ENCODE peak calls at places on chromosome 9, in seven cellular contexts. Z is PC-3, K is EL, A is A549, P is NCI-H1105 treated with DMSO at 0.1 percent for 48 hours, C is EH, O is immature natural killer cell. H is an unnamed sample.

GRCh38 chr9:34036625-34037024 is 12.1 kb downstream of the UBAP2 start:
- DNase-seq in K (no peak), C (no peak), Z (no peak), A (no peak), O (no peak), P (no peak), H (no peak)

GRCh38 chr9:137241490-137242328 is 622 bp downstream of the TUBB4B start:
- DNase-seq in O (peak), Z (peak), P (no peak), A (no peak), K (peak), C (peak), H (no peak)

GRCh38 chr9:116154334-116154975 is 864 bp downstream of the PAPPA start:
- DNase-seq in Z (no peak), P (peak), K (peak), A (no peak), C (peak), O (no peak), H (no peak)

GRCh38 chr9:132673355-132673754 is 3.1 kb downstream of the GTF3C4 start:
- DNase-seq in O (no peak), K (peak), A (peak), C (peak), P (no peak), Z (peak), H (no peak)

GRCh38 chr9:110257097-110257955 is 1.0 kb upstream of the TXN start:
- DNase-seq in P (no peak), K (peak), O (no peak), A (no peak), Z (no peak), C (peak), H (no peak)

GRCh38 chr9:109471994-109472393 is 26.1 kb downstream of the PTPN3 start:
- DNase-seq in A (no peak), Z (no peak), K (no peak), C (no peak), O (no peak), P (peak), H (no peak)

GRCh38 chr9:38380230-38380871 is 12.2 kb upstream of the ALDH1B1 start:
- DNase-seq in P (no peak), O (no peak), K (no peak), C (peak), Z (peak), A (no peak), H (no peak)

GRCh38 chr9:69822091-69822750 is 1.6 kb downstream of the CFAP95 start:
- DNase-seq in A (no peak), O (no peak), C (peak), K (peak), P (no peak), Z (no peak), H (no peak)

GRCh38 chr9:68898781-68899439 is 115.0 kb downstream of the PRKACG start:
- DNase-seq in O (no peak), Z (no peak), P (no peak), C (no peak), A (no peak), K (no peak), H (no peak)

GRCh38 chr9:130254753-130255637 is 10.6 kb upstream of the HMCN2 start:
- DNase-seq in O (no peak), Z (no peak), P (peak), C (no peak), K (no peak), A (no peak), H (peak)

GRCh38 chr9:127970401-127971313 is 10.1 kb downstream of the EEIG1 start:
- DNase-seq in Z (peak), O (no peak), A (no peak), P (peak), K (no peak), C (no peak), H (peak)

GRCh38 chr9:117679425-117679824 is 24.8 kb upstream of the TLR4 start:
- DNase-seq in P (no peak), O (no peak), C (no peak), A (no peak), Z (no peak), K (no peak), H (no peak)

GRCh38 chr9:97740848-97741821 is 44.0 kb upstream of the XPA start:
- DNase-seq in K (peak), A (no peak), C (peak), O (no peak), P (no peak), Z (no peak), H (no peak)

H was measured in DMS79.